ENCODE peak calls at places on chromosomes 16 and 17, in five cellular contexts. F is skeletal muscle cell, L is astrocyte of the spinal cord, W is iris pigment epithelial cell, M is endodermal cell. N is an unnamed sample.

GRCh38 chr17:57523926-57524634 is 221.0 kb downstream of the CCDC182 start:
- DNase-seq in L (peak), W (peak), M (no peak), F (no peak), N (no peak)

GRCh38 chr16:78045865-78046581 is 23.7 kb downstream of the CLEC3A start:
- DNase-seq in F (peak), M (peak), W (peak), L (peak), N (peak)

GRCh38 chr16:57981636-57982035 is 10.7 kb upstream of the CNGB1 start:
- DNase-seq in W (no peak), L (no peak), F (no peak), M (no peak), N (no peak)

GRCh38 chr16:70747703-70748631 is 53.0 kb downstream of the VAC14 start:
- DNase-seq in M (no peak), L (peak), W (no peak), F (no peak), N (peak)

GRCh38 chr16:11355862-11356261 is 10.6 kb downstream of the RMI2 start:
- DNase-seq in F (no peak), M (no peak), W (no peak), L (no peak), N (no peak)

GRCh38 chr17:16529906-16530305 is 37.9 kb upstream of the LRRC75A start:
- DNase-seq in F (no peak), L (no peak), M (no peak), W (no peak), N (peak)

GRCh38 chr17:9802294-9802693 is 10.9 kb upstream of the DHRS7C start:
- DNase-seq in W (no peak), L (peak), F (no peak), M (no peak), N (peak)

GRCh38 chr17:57408064-57408811 is 151.9 kb downstream of the MSI2 start:
- DNase-seq in M (peak), L (peak), F (no peak), W (peak), N (no peak)

GRCh38 chr16:28859326-28859725 is 4.3 kb upstream of the SH2B1 start:
- DNase-seq in W (no peak), L (no peak), F (no peak), M (no peak), N (no peak)

GRCh38 chr17:72715906-72716572 is 376.4 kb downstream of the SLC39A11 start:
- DNase-seq in W (peak), L (peak), M (no peak), F (peak), N (peak)

GRCh38 chr17:6393368-6393952 is 41.5 kb downstream of the AIPL1 start:
- DNase-seq in W (no peak), L (no peak), M (no peak), F (no peak), N (no peak)

N was measured in ELF-1.